ENCODE peak calls at places on chromosomes 3 and 15, in six cellular contexts. One of them, this sample, is unnamed.

GRCh38 chr15:71348597-71348996 is 233.3 kb downstream of the THSD4 start:
- DNase-seq in choroid plexus epithelial cell: no peak
- DNase-seq in GM12864: no peak
- DNase-seq in AG04449: no peak
- DNase-seq in WERI-Rb-1: no peak
- DNase-seq in psoas muscle: no peak
- DNase-seq in this sample: no peak

GRCh38 chr3:13063225-13063624 is 10.0 kb downstream of the IQSEC1 start:
- DNase-seq in choroid plexus epithelial cell: no peak
- DNase-seq in GM12864: no peak
- DNase-seq in psoas muscle: no peak
- DNase-seq in AG04449: no peak
- DNase-seq in WERI-Rb-1: no peak
- DNase-seq in this sample: no peak

GRCh38 chr3:64814360-64814759 is 126.6 kb upstream of the ADAMTS9 start:
- DNase-seq in WERI-Rb-1: no peak
- DNase-seq in choroid plexus epithelial cell: no peak
- DNase-seq in psoas muscle: no peak
- DNase-seq in GM12864: no peak
- DNase-seq in AG04449: no peak
- DNase-seq in this sample: no peak

GRCh38 chr15:31326729-31327673 is at the start of gene KLF13:
- DNase-seq in psoas muscle: peak; percentile 59
- DNase-seq in GM12864: no peak
- DNase-seq in choroid plexus epithelial cell: peak; percentile 71
- DNase-seq in AG04449: no peak
- DNase-seq in WERI-Rb-1: peak; percentile 53
- DNase-seq in this sample: no peak

GRCh38 chr15:75531041-75531450 is 48.1 kb downstream of the PTPN9 start:
- DNase-seq in AG04449: no peak
- DNase-seq in GM12864: no peak
- DNase-seq in choroid plexus epithelial cell: peak; percentile 67
- DNase-seq in WERI-Rb-1: no peak
- DNase-seq in psoas muscle: peak; percentile 75
- DNase-seq in this sample: no peak

GRCh38 chr3:65597225-65597951 is 441.3 kb downstream of the MAGI1 start:
- DNase-seq in AG04449: no peak
- DNase-seq in choroid plexus epithelial cell: no peak
- DNase-seq in psoas muscle: no peak
- DNase-seq in GM12864: no peak
- DNase-seq in WERI-Rb-1: peak; percentile 89
- DNase-seq in this sample: no peak

GRCh38 chr3:45915518-45916231 is 27.6 kb upstream of the CXCR6 start:
- DNase-seq in AG04449: peak; percentile 72
- DNase-seq in choroid plexus epithelial cell: peak; percentile 94
- DNase-seq in WERI-Rb-1: no peak
- DNase-seq in psoas muscle: no peak
- DNase-seq in GM12864: peak; percentile 94
- DNase-seq in this sample: peak; percentile 98

GRCh38 chr3:58623961-58624360 is 42.6 kb downstream of the FAM3D start:
- DNase-seq in choroid plexus epithelial cell: peak; percentile 44
- DNase-seq in WERI-Rb-1: no peak
- DNase-seq in psoas muscle: no peak
- DNase-seq in AG04449: no peak
- DNase-seq in GM12864: no peak
- DNase-seq in this sample: no peak

GRCh38 chr3:8574040-8574669 is 70.4 kb downstream of the SSUH2 start:
- DNase-seq in GM12864: no peak
- DNase-seq in choroid plexus epithelial cell: no peak
- DNase-seq in psoas muscle: no peak
- DNase-seq in AG04449: no peak
- DNase-seq in WERI-Rb-1: no peak
- DNase-seq in this sample: no peak

GRCh38 chr15:88882745-88883144 is 12.6 kb downstream of the HAPLN3 start:
- DNase-seq in choroid plexus epithelial cell: peak; percentile 42
- DNase-seq in GM12864: no peak
- DNase-seq in WERI-Rb-1: no peak
- DNase-seq in psoas muscle: no peak
- DNase-seq in AG04449: no peak
- DNase-seq in this sample: no peak

GRCh38 chr3:38588276-38588971 is 61.1 kb downstream of the SCN5A start:
- DNase-seq in GM12864: no peak
- DNase-seq in psoas muscle: no peak
- DNase-seq in choroid plexus epithelial cell: no peak
- DNase-seq in AG04449: no peak
- DNase-seq in WERI-Rb-1: peak; percentile 2
- DNase-seq in this sample: no peak

GRCh38 chr3:190371152-190371551 is 16.8 kb upstream of the CLDN16 start:
- DNase-seq in psoas muscle: no peak
- DNase-seq in GM12864: no peak
- DNase-seq in AG04449: no peak
- DNase-seq in choroid plexus epithelial cell: no peak
- DNase-seq in WERI-Rb-1: no peak
- DNase-seq in this sample: no peak

GRCh38 chr15:63292771-63293170 is 15.4 kb downstream of the APH1B start:
- DNase-seq in GM12864: no peak
- DNase-seq in psoas muscle: no peak
- DNase-seq in AG04449: peak; percentile 61
- DNase-seq in choroid plexus epithelial cell: peak; percentile 85
- DNase-seq in WERI-Rb-1: no peak
- DNase-seq in this sample: peak; percentile 41

GRCh38 chr15:66293085-66293418 is 316 bp upstream of the DIS3L start:
- DNase-seq in GM12864: no peak
- DNase-seq in choroid plexus epithelial cell: no peak
- DNase-seq in AG04449: no peak
- DNase-seq in WERI-Rb-1: peak; percentile 42
- DNase-seq in psoas muscle: no peak
- DNase-seq in this sample: no peak

GRCh38 chr15:66292261-66293084 is 895 bp upstream of the DIS3L start:
- DNase-seq in WERI-Rb-1: no peak
- DNase-seq in AG04449: no peak
- DNase-seq in psoas muscle: no peak
- DNase-seq in GM12864: no peak
- DNase-seq in choroid plexus epithelial cell: no peak
- DNase-seq in this sample: no peak

GRCh38 chr15:66294157-66294931 is 976 bp downstream of the DIS3L start:
- DNase-seq in psoas muscle: no peak
- DNase-seq in choroid plexus epithelial cell: peak; percentile 81
- DNase-seq in WERI-Rb-1: no peak
- DNase-seq in AG04449: peak; percentile 50
- DNase-seq in GM12864: peak; percentile 24
- DNase-seq in this sample: peak; percentile 58

GRCh38 chr15:66293419-66294156 is at the start of gene DIS3L:
- DNase-seq in AG04449: no peak
- DNase-seq in GM12864: no peak
- DNase-seq in WERI-Rb-1: peak; percentile 59
- DNase-seq in choroid plexus epithelial cell: peak; percentile 48
- DNase-seq in psoas muscle: peak; percentile 67
- DNase-seq in this sample: peak; percentile 83

GRCh38 chr15:66294932-66295235 is 1.5 kb downstream of the DIS3L start:
- DNase-seq in choroid plexus epithelial cell: peak; percentile 31
- DNase-seq in GM12864: no peak
- DNase-seq in WERI-Rb-1: no peak
- DNase-seq in AG04449: peak; percentile 10
- DNase-seq in psoas muscle: no peak
- DNase-seq in this sample: no peak
- H3K4me3 ChIP-seq in choroid plexus epithelial cell: no peak overlapping the region
- H3K4me3 ChIP-seq in GM12864: peak overlapping the region; percentile 48
- H3K4me3 ChIP-seq in WERI-Rb-1: no peak overlapping the region
- H3K4me3 ChIP-seq in AG04449: peak overlapping the region; percentile 64
- H3K4me3 ChIP-seq in psoas muscle: peak overlapping the region; percentile 86
- H3K4me3 ChIP-seq in this sample: peak overlapping the region; percentile 69

DNA sequence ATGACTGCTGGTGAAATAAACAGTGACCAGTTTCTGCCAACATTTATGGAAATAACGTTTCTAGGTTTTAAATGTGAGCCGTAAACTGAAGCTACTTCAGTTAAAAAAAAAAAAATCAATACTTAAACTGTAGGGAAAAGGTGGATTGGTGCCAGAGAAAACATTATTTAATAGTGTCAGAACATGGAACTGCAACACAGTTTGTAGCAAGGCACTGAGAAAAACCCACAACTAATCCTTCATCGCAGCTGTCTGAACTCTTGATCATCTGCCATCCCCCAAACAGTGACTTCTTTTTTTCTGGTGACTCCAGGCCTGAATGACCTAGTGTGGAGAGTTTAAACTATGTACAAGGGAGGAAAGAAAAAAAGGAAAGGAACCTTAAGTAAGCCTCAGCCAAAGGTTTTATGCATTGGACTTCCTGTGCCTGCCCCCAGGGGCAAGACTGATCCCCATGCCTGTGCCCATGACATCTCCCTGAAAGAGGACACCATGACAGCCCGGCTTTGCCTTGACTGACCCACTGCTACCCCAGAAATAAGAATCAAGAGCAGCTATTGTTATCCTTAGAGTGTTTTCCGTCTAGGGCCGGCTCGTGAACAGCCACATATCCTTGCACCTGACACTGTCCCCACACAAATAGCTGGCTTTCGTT is 33.1 kb downstream of the CRTAP start:
- DNase-seq in psoas muscle: no peak
- DNase-seq in WERI-Rb-1: no peak
- DNase-seq in GM12864: no peak
- DNase-seq in AG04449: no peak
- DNase-seq in choroid plexus epithelial cell: peak; percentile 76
- DNase-seq in this sample: no peak
- TF ChIP-seq CTCF in psoas muscle: no peak
- TF ChIP-seq CTCF in WERI-Rb-1: no peak
- TF ChIP-seq CTCF in GM12864: no peak
- TF ChIP-seq CTCF in AG04449: no peak
- TF ChIP-seq CTCF in choroid plexus epithelial cell: no peak
- TF ChIP-seq CTCF in this sample: no peak

GRCh38 chr3:16305121-16305541 is 40.1 kb downstream of the OXNAD1 start:
- DNase-seq in choroid plexus epithelial cell: no peak
- DNase-seq in WERI-Rb-1: no peak
- DNase-seq in GM12864: no peak
- DNase-seq in AG04449: no peak
- DNase-seq in psoas muscle: no peak
- DNase-seq in this sample: peak; percentile 26

GRCh38 chr3:16301490-16301889 is 36.5 kb downstream of the OXNAD1 start:
- DNase-seq in AG04449: no peak
- DNase-seq in choroid plexus epithelial cell: no peak
- DNase-seq in GM12864: no peak
- DNase-seq in WERI-Rb-1: no peak
- DNase-seq in psoas muscle: no peak
- DNase-seq in this sample: no peak

GRCh38 chr3:16304065-16305010 is 39.3 kb downstream of the OXNAD1 start:
- DNase-seq in AG04449: no peak
- DNase-seq in choroid plexus epithelial cell: no peak
- DNase-seq in WERI-Rb-1: no peak
- DNase-seq in GM12864: no peak
- DNase-seq in psoas muscle: no peak
- DNase-seq in this sample: no peak

GRCh38 chr3:16302082-16302631 is 37.1 kb downstream of the OXNAD1 start:
- DNase-seq in GM12864: no peak
- DNase-seq in AG04449: no peak
- DNase-seq in choroid plexus epithelial cell: no peak
- DNase-seq in psoas muscle: no peak
- DNase-seq in WERI-Rb-1: no peak
- DNase-seq in this sample: no peak

DNA sequence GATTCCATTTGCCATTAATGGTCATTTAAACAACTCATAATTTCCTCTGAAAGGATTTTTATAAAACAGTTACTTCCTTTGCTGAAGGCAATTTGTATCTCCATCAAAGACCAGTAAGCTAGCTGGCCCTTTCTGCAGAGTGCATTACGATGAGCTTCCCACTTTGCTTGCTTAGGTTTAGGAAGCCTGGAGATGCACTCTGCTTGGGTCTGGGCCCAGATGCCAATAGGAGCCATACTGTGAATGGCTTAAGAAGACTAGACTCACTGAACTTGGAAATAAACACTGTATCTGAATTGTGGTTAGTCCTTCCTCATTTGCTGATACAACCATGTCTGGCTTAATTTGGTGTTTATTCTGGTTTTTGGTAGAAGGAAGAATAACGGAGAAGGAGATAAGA is 38.0 kb downstream of the OXNAD1 start:
- DNase-seq in AG04449: no peak
- DNase-seq in choroid plexus epithelial cell: no peak
- DNase-seq in psoas muscle: no peak
- DNase-seq in WERI-Rb-1: no peak
- DNase-seq in GM12864: no peak
- DNase-seq in this sample: no peak
- H3K4me3 ChIP-seq in AG04449: no peak overlapping the region
- H3K4me3 ChIP-seq in choroid plexus epithelial cell: no peak overlapping the region
- H3K4me3 ChIP-seq in psoas muscle: no peak overlapping the region
- H3K4me3 ChIP-seq in WERI-Rb-1: no peak overlapping the region
- H3K4me3 ChIP-seq in GM12864: no peak overlapping the region
- H3K4me3 ChIP-seq in this sample: no peak overlapping the region

GRCh38 chr15:90617668-90618097 is 88.0 kb downstream of the CRTC3 start:
- DNase-seq in psoas muscle: no peak
- DNase-seq in choroid plexus epithelial cell: peak; percentile 66
- DNase-seq in AG04449: no peak
- DNase-seq in WERI-Rb-1: no peak
- DNase-seq in GM12864: no peak
- DNase-seq in this sample: no peak

GRCh38 chr15:90619939-90620338 is 90.2 kb downstream of the CRTC3 start:
- DNase-seq in psoas muscle: no peak
- DNase-seq in GM12864: no peak
- DNase-seq in choroid plexus epithelial cell: no peak
- DNase-seq in WERI-Rb-1: no peak
- DNase-seq in AG04449: no peak
- DNase-seq in this sample: no peak

GRCh38 chr15:90619468-90619867 is 89.7 kb downstream of the CRTC3 start:
- DNase-seq in GM12864: no peak
- DNase-seq in choroid plexus epithelial cell: no peak
- DNase-seq in psoas muscle: no peak
- DNase-seq in AG04449: no peak
- DNase-seq in WERI-Rb-1: no peak
- DNase-seq in this sample: no peak

GRCh38 chr15:90617171-90617570 is 87.4 kb downstream of the CRTC3 start:
- DNase-seq in choroid plexus epithelial cell: no peak
- DNase-seq in GM12864: no peak
- DNase-seq in WERI-Rb-1: no peak
- DNase-seq in psoas muscle: no peak
- DNase-seq in AG04449: no peak
- DNase-seq in this sample: no peak

DNA sequence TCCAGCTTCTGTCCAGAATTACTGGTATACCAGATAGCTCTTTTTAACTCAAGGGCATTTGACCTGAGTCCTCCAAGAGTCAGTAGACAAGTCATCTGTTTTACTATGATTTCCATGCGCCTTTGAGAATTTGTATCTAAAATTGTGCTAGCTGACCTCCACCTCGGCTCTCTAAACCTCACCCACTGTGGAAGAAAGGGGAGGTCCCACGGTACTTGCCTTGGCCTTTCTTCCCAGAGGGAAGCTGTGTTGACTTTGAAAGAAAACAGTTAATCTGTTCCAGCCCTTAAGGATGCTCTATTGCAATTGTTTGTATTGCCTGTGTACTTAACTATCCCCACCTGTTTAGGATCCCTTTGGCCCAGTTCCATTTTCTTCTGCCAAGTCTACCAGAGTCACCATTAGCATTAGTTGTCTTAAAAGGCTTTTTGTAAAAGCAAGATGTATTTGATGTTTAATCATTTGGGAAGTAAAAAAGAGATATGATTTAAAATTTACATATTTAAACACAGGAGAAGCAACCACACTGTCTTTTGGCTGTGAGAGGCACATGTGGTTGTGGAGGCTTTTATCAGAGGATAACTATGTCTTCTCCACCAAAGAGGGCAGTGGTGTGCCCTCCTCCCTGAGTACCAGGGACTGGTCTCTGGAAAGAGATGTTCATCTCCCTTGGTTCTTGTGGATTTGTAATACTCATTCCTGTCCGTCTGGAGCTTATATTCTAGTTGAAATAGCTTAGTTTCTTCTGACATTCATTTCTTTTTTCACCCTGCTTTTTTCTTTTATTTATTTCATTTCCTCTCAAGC is 88.8 kb downstream of the CRTC3 start:
- DNase-seq in choroid plexus epithelial cell: peak; percentile 13
- DNase-seq in WERI-Rb-1: no peak
- DNase-seq in psoas muscle: no peak
- DNase-seq in AG04449: no peak
- DNase-seq in GM12864: no peak
- DNase-seq in this sample: no peak
- TF ChIP-seq CTCF in choroid plexus epithelial cell: peak; percentile 22
- TF ChIP-seq CTCF in WERI-Rb-1: no peak
- TF ChIP-seq CTCF in psoas muscle: no peak
- TF ChIP-seq CTCF in AG04449: no peak
- TF ChIP-seq CTCF in GM12864: no peak
- TF ChIP-seq CTCF in this sample: no peak

This sample was measured in GM12865.